ENCODE peak calls at places on chromosomes 4 and X, in eight cellular contexts. U is right lobe of liver, R is H1, K is K562, G is uterus, B is NB4, I is heart left ventricle, W is tibial nerve. Z is an unnamed sample.
A peak's percentile ranks its signal among the peaks of the same experiment; 100 is the strongest.

GRCh38 chrX:114797494-114797893 is 213.6 kb downstream of the HTR2C start:
- DNase-seq in G (no peak), R (no peak), K (no peak), W (no peak), I (no peak), B (no peak), U (no peak), Z (no peak)

GRCh38 chr4:159455675-159456235 is 352.9 kb downstream of the RAPGEF2 start:
- DNase-seq in K (peak; percentile 72), W (peak; percentile 44), G (no peak), I (no peak), B (peak; percentile 41), R (no peak), U (no peak), Z (no peak)

GRCh38 chrX:120562569-120562926 is 1.8 kb upstream of the CUL4B start:
- DNase-seq in G (no peak), U (no peak), W (no peak), I (no peak), K (no peak), B (no peak), R (no peak), Z (no peak)

GRCh38 chr4:179536694-179537093 is 2094.5 kb upstream of the AGA start:
- DNase-seq in W (no peak), R (no peak), G (no peak), B (no peak), U (no peak), K (no peak), I (no peak), Z (no peak)

GRCh38 chr4:171390626-171391025 is 422.6 kb upstream of the GALNTL6 start:
- DNase-seq in I (no peak), K (no peak), U (no peak), G (no peak), R (no peak), W (no peak), B (no peak), Z (no peak)

GRCh38 chrX:23332888-23333821 is 1.5 kb upstream of the PTCHD1 start:
- DNase-seq in W (no peak), U (no peak), K (no peak), B (no peak), I (no peak), G (no peak), R (no peak), Z (no peak)

GRCh38 chr4:137998666-137999429 is 243.3 kb downstream of the SLC7A11 start:
- DNase-seq in B (no peak), R (no peak), W (no peak), G (no peak), K (no peak), U (no peak), I (no peak), Z (no peak)

GRCh38 chr4:152352645-152353116 is 183.2 kb downstream of the FBXW7 start:
- DNase-seq in R (peak; percentile 1), B (peak; percentile 11), K (peak; percentile 39), G (peak; percentile 70), I (peak; percentile 58), W (peak; percentile 68), U (no peak), Z (peak; percentile 26)

GRCh38 chrX:143633530-143634372 is 2.1 kb downstream of the SLITRK4 start:
- DNase-seq in G (no peak), B (no peak), R (no peak), U (no peak), W (no peak), K (no peak), I (no peak), Z (no peak)

GRCh38 chrX:111131572-111131971 is 35.6 kb downstream of the PAK3 start:
- DNase-seq in G (no peak), K (no peak), W (no peak), I (no peak), U (no peak), B (no peak), R (no peak), Z (no peak)

GRCh38 chr4:81214518-81215218 is 354 bp downstream of the PRKG2 start:
- DNase-seq in W (no peak), R (no peak), K (no peak), U (no peak), I (no peak), G (no peak), B (no peak), Z (peak; percentile 65)

GRCh38 chr4:169103966-169104412 is 93.9 kb upstream of the CBR4 start:
- DNase-seq in K (no peak), I (no peak), B (no peak), R (peak; percentile 63), U (no peak), G (no peak), W (no peak), Z (no peak)

GRCh38 chrX:100376581-100376980 is 33.5 kb downstream of the PCDH19 start:
- DNase-seq in W (no peak), U (no peak), B (no peak), I (no peak), G (no peak), K (no peak), R (no peak), Z (no peak)

GRCh38 chr4:69951602-69952001 is 13.9 kb downstream of the CSN2 start:
- DNase-seq in B (no peak), K (no peak), G (no peak), U (no peak), I (no peak), R (no peak), W (no peak), Z (no peak)

GRCh38 chrX:130055899-130056298 is 54.4 kb downstream of the ELF4 start:
- DNase-seq in G (no peak), I (no peak), U (no peak), W (no peak), B (no peak), K (no peak), R (no peak), Z (no peak)

GRCh38 chr4:101784957-101785356 is 5.6 kb upstream of the BANK1 start:
- DNase-seq in B (no peak), U (no peak), K (no peak), R (no peak), G (no peak), W (no peak), I (no peak), Z (no peak)

GRCh38 chr4:153197301-153197700 is 6.9 kb upstream of the TRIM2 start:
- DNase-seq in R (no peak), B (no peak), U (no peak), W (no peak), K (no peak), I (no peak), G (no peak), Z (no peak)

GRCh38 chr4:23945521-23946017 is 55.7 kb upstream of the PPARGC1A start:
- DNase-seq in W (peak; percentile 43), R (no peak), K (no peak), G (no peak), B (peak; percentile 95), U (peak; percentile 21), I (peak; percentile 44), Z (no peak)

GRCh38 chrX:51894697-51895336 is 1.4 kb downstream of the MAGED1 start:
- DNase-seq in R (no peak), W (peak; percentile 7), U (peak; percentile 28), B (no peak), I (peak; percentile 35), K (no peak), G (peak; percentile 25), Z (no peak)

GRCh38 chr4:73735231-73735630 is 5.1 kb upstream of the CXCL8 start:
- DNase-seq in W (no peak), I (no peak), U (no peak), K (peak; percentile 24), B (peak; percentile 88), G (no peak), R (no peak), Z (no peak)

GRCh38 chr4:105369988-105370387 is 103.9 kb downstream of the PPA2 start:
- DNase-seq in R (no peak), I (no peak), K (no peak), W (no peak), G (no peak), U (no peak), B (no peak), Z (no peak)

DNA sequence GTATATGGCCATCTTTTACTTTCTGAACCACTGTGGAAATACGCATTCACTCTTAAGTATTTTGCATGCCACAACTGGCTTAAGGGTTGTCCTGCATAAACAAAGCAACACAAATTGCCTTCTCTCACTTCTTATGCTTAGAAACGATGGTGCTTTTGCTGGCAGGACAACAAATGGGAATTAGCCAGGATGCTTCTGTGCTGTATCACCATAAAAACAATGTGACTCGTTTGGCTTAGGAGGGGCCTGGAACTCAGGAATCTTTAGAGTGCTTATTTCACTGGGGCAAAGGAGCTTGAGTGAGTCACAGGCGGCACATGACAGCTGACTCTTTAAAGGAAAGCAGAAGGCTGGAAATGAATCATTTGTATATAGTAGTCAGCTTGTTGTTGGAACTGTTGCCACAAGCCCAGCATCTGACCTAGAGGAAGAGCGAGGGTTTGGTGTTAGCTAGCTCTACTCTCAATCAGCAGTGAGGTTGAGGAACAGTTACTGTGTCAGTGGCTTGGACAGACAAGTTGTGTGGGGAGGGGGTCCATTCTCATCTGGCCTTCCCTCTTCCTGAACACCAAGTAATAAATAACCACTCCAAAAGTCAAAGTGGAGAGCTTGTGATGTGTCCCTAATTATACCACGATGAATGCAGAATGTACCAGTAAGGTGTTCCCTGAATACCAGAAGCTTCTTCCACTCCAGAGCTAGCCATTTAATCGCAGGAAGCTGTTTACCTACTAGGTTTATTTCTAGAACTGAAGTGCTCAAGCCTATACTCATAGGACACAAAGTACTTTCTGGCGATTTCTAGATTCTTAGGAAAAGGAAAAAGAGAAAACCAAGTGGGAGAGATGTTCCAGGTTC is 293.1 kb downstream of the CAMK2D start:
- DNase-seq in I (peak; percentile 89), K (no peak), R (peak; percentile 66), G (peak; percentile 78), W (peak; percentile 82), B (peak; percentile 23), U (peak; percentile 66), Z (peak; percentile 31)
- TF ChIP-seq POLR2A in I (peak; percentile 43), K (no peak), R (no peak), G (no peak), W (no peak), B (no peak), U (no peak), Z (no peak)

GRCh38 chr4:997375-998071 is 4.3 kb upstream of the SLC26A1 start:
- DNase-seq in R (no peak), W (no peak), B (no peak), G (no peak), U (no peak), K (peak; percentile 86), I (no peak), Z (no peak)
- H3K4me3 ChIP-seq in R (peak overlapping the region; percentile 30), W (peak overlapping the region; percentile 21), B (no peak overlapping the region), G (peak overlapping the region; percentile 18), U (peak overlapping the region; percentile 16), K (peak overlapping the region; percentile 47), I (peak overlapping the region; percentile 49), Z (no peak overlapping the region)

DNA sequence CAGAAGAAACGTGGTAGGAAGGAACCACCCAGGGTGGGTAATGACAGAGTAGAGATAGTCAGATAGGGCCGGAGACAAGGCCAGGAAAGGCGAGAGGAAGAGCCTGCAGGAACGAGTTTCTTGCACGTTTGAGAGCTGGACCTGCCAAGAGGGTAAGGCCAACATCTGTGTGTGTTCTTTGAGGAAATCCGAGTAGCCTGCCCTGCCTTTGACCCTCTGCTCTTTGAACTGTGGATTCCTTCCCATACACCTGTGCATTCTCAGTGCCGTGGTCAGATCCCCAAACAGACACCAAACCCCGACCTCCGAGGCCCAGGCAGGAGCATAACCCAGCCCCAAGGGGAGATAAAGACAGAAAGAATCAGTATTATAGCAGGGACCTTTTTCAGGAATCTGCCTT is 52.2 kb downstream of the TBL1X start:
- DNase-seq in U (no peak), W (no peak), G (no peak), R (no peak), K (no peak), B (no peak), I (no peak), Z (no peak)
- TF ChIP-seq POLR2A in U (no peak), W (no peak), G (no peak), R (no peak), K (no peak), B (no peak), I (no peak), Z (no peak)

GRCh38 chr4:48047896-48048295 is 31.3 kb downstream of the NIPAL1 start:
- DNase-seq in R (no peak), I (peak; percentile 71), B (no peak), W (no peak), K (no peak), U (peak; percentile 55), G (no peak), Z (no peak)
- H3K4me3 ChIP-seq in R (no peak overlapping the region), I (no peak overlapping the region), B (no peak overlapping the region), W (no peak overlapping the region), K (no peak overlapping the region), U (no peak overlapping the region), G (no peak overlapping the region), Z (no peak overlapping the region)